ENCODE peak calls at places on chromosomes 2 and 18, in nine cellular contexts. I, R, Y, M, H, B, O, E and S are unnamed samples. For H3K4me1 and H3K9me3, the result is how much of the 10 kb centered on the place peaks cover.

GRCh38 chr18:45024357-45025107 is 343.8 kb downstream of the SETBP1 start:
- ATAC-seq in I (no peak), M (no peak), Y (no peak), E (no peak), O (no peak), H (no peak), B (no peak), R (no peak), S (no peak)

GRCh38 chr2:179602452-179602851 is 259.0 kb downstream of the ZNF385B start:
- ATAC-seq in Y (no peak), O (no peak), B (no peak), R (peak), M (no peak), E (no peak), I (no peak), H (no peak), S (no peak)

GRCh38 chr18:47591429-47591828 is 339.0 kb downstream of the SMAD2 start:
- ATAC-seq in I (no peak), E (no peak), M (no peak), H (no peak), O (no peak), R (no peak), B (no peak), Y (no peak), S (no peak)

GRCh38 chr2:41720298-41720697 is 327.5 kb upstream of the PKDCC start:
- ATAC-seq in M (no peak), R (no peak), I (no peak), B (no peak), H (no peak), E (no peak), Y (peak), O (no peak), S (no peak)

GRCh38 chr2:197258580-197258979 is 52.0 kb downstream of the ANKRD44 start:
- ATAC-seq in Y (no peak), O (no peak), M (no peak), B (no peak), I (no peak), R (no peak), E (no peak), H (no peak), S (no peak)

GRCh38 chr2:157261199-157261782 is 3.8 kb downstream of the GALNT5 start:
- ATAC-seq in B (peak), M (no peak), R (peak), E (no peak), H (peak), I (no peak), O (peak), Y (peak), S (no peak)

GRCh38 chr2:28736034-28736433 is 15.6 kb upstream of the PPP1CB start:
- ATAC-seq in E (peak), B (peak), M (peak), H (peak), O (peak), Y (peak), I (peak), R (peak), S (peak)

GRCh38 chr2:84169871-84170270 is 289.2 kb downstream of the SUCLG1 start:
- ATAC-seq in B (no peak), M (no peak), H (no peak), I (no peak), O (no peak), E (no peak), R (no peak), Y (no peak), S (no peak)

GRCh38 chr2:236545248-236545658 is 24.4 kb upstream of the ACKR3 start:
- ATAC-seq in R (no peak), H (no peak), E (no peak), I (no peak), B (no peak), M (no peak), Y (no peak), O (no peak), S (no peak)

GRCh38 chr2:47083886-47084682 is 71.0 kb downstream of the STPG4 start:
- ATAC-seq in E (no peak), M (no peak), B (no peak), I (no peak), R (peak), H (peak), Y (peak), O (no peak), S (peak)

GRCh38 chr2:155703917-155704316 is 628.6 kb downstream of the NR4A2 start:
- ATAC-seq in I (no peak), Y (no peak), O (no peak), H (no peak), M (no peak), B (no peak), R (no peak), E (no peak), S (no peak)

GRCh38 chr2:72149556-72150156 is 2.0 kb upstream of the CYP26B1 start:
- ATAC-seq in O (peak), R (peak), M (peak), Y (peak), B (peak), I (peak), E (peak), H (peak), S (no peak)

DNA sequence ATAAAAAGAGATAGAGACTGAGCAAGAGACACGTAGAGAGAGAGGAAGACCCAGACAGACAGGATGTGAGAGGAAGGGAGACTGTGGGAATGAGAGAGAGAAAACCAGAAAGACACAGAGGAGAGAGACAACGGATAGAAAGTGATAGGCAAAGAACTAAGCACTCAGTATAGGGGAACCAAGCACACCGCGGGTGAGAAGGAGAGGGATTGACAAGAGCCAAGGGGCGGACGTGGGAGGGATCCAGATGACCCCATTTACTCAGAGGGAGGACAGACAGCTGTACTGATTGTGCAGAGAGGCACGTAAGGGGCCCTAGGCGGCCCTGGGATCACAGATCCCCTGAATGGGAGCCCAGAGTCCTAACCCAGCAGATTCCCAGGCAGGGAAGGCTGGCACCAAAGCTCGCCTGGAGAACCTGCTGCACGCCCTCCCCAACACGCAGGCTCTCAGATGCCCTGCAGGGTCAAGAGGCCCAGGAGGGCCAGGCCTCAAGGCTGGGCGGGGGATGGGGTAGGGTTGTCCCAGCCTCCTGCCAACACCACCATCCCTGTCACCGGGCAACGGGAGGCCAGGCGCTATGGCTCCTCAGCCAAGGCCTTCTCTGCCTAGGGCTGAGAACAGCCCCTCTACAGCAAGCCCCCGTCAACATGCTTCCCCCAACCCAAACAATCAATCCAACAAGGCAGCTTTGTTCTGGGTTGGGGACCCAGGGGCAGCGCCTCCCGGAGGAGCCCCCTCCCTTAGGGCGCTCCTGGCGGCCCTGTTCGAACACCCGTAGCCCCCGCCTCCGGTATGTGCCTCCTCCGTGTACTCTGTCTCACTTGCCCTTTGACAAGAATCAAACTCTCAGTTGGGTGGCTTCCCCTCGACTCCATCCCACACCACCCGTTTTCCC is 579 bp downstream of the LOXL3 start:
- ATAC-seq in M (no peak), O (no peak), E (no peak), R (peak), B (no peak), Y (no peak), I (peak), H (peak), S (no peak)
- H3K4me3 ChIP-seq in M (peak), O (peak), E (no peak), R (peak), B (no peak), Y (peak), I (peak), H (peak), S (peak)

GRCh38 chr2:167188596-167188967 is 300.3 kb downstream of the XIRP2 start:
- ATAC-seq in Y (peak), B (no peak), R (no peak), E (peak), O (no peak), I (no peak), M (peak), H (no peak), S (no peak)

GRCh38 chr2:167190053-167190452 is 301.8 kb downstream of the XIRP2 start:
- ATAC-seq in H (peak), M (peak), O (no peak), I (no peak), E (peak), B (no peak), R (no peak), Y (peak), S (no peak)

GRCh38 chr2:167187910-167188595 is 299.8 kb downstream of the XIRP2 start:
- ATAC-seq in H (peak), R (no peak), O (no peak), I (no peak), M (peak), Y (peak), B (no peak), E (peak), S (no peak)

GRCh38 chr2:167192833-167193232 is 304.6 kb downstream of the XIRP2 start:
- ATAC-seq in E (no peak), H (no peak), O (no peak), B (no peak), R (no peak), M (no peak), I (no peak), Y (no peak), S (peak)

DNA sequence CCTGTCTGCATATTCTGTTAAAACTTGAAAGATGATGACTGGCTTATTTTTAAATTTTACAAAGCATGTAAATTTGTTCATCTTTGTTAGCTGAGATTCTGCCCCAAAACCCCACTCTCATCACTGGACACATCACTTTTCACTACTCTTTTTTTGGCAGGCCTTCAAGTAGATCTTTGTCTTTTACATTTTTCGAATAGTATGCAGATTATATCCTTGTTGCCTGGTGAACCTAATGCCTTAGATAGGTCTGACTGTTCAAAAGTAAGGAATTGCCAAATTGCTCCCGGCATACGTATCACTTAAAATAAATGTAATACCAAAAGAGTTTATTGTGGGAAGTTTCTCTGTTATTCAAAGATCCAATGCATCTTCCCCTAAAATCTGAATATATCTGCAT is 303.3 kb downstream of the XIRP2 start:
- ATAC-seq in B (no peak), R (no peak), E (no peak), H (no peak), Y (no peak), O (no peak), I (no peak), M (no peak), S (no peak)
- H3K4me1 ChIP-seq in B (under half), R (under half), E (under half), H (under half), Y (under half), O (under half), I (under half), M (under half), S (under half)

GRCh38 chr18:72468011-72468710 is 76.0 kb downstream of the CBLN2 start:
- ATAC-seq in I (no peak), Y (no peak), E (no peak), H (no peak), O (no peak), B (no peak), R (no peak), M (no peak), S (no peak)
- H3K9me3 ChIP-seq in I (under half), Y (under half), E (under half), H (under half), O (under half), B (under half), R (under half), M (under half), S (under half)

DNA sequence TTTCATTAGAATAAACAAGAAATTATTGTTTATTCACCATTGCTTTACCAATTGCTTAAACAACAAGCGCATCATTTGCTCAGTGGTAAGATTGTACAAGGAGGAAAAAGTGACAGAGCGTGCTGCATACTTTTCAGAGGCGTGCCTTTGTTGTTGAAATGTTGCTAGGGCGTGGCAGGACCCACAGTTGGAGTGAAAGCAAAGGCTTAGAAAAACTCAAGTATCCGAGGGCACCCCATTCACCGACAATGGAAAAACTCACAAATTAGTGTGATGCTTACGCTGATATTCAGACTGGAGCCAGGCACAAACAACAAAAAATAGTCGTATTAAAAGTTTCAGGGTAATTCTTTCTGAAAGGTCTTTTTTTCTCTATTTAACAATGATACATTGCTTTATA is 37.6 kb upstream of the RTTN start:
- ATAC-seq in E (no peak), R (peak), B (no peak), I (no peak), M (no peak), H (no peak), O (peak), Y (peak), S (no peak)
- H3K4me3 ChIP-seq in E (no peak), R (no peak), B (no peak), I (no peak), M (no peak), H (no peak), O (no peak), Y (no peak), S (no peak)

DNA sequence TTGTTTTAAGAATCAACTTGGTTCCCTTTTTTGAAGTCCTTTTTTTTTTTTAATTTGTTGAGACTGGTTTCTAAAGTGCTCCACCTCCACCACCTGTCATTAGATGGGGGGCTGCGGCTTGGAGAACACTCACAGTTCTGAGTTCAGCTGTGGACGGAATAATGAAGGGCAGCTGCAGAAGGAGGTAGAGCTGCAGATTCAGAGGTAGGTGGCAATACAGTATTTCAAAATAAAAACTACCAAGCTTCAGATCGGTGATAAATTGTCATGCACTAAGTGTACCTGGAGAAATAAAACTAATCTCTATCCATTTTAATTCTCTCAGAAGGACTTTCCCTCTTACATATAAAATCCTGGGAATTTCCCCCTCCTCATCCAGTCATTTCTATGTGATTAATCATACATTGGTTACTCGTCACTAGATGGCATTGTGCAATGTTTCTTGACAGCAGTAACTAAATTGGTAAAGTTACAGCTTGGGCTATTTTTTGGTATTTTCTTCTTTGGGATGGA is 81.1 kb upstream of the SLC39A10 start:
- ATAC-seq in O (no peak), E (peak), H (peak), Y (peak), B (peak), R (peak), M (no peak), I (no peak), S (no peak)
- H3K4me1 ChIP-seq in O (under half), E (under half), H (under half), Y (under half), B (under half), R (under half), M (under half), I (under half), S (under half)

GRCh38 chr18:74947417-74947816 is 261.5 kb downstream of the PTGR3 start:
- ATAC-seq in O (no peak), H (no peak), I (no peak), R (no peak), Y (no peak), M (no peak), E (no peak), B (no peak), S (no peak)

GRCh38 chr18:74944676-74945075 is 264.3 kb downstream of the PTGR3 start:
- ATAC-seq in H (no peak), Y (no peak), M (no peak), R (peak), B (no peak), O (no peak), E (no peak), I (no peak), S (no peak)

GRCh38 chr18:74947875-74948274 is 261.1 kb downstream of the PTGR3 start:
- ATAC-seq in H (no peak), O (no peak), I (no peak), Y (no peak), M (no peak), R (no peak), B (no peak), E (no peak), S (no peak)

GRCh38 chr18:74945774-74946545 is 263.0 kb downstream of the PTGR3 start:
- ATAC-seq in M (no peak), O (no peak), R (no peak), Y (no peak), B (no peak), E (no peak), I (no peak), H (no peak), S (no peak)

GRCh38 chr18:74946646-74947045 is 262.3 kb downstream of the PTGR3 start:
- ATAC-seq in M (no peak), I (no peak), R (no peak), O (no peak), E (no peak), H (no peak), Y (no peak), B (no peak), S (no peak)
- H3K9me3 ChIP-seq in M (under half), I (under half), R (under half), O (under half), E (under half), H (under half), Y (under half), B (under half), S (under half)

GRCh38 chr2:133264951-133265949 is 303.0 kb downstream of the NCKAP5 start:
- ATAC-seq in I (peak), H (peak), R (peak), Y (peak), M (peak), E (peak), B (peak), O (peak), S (peak)
- H3K4me3 ChIP-seq in I (no peak), H (peak), R (peak), Y (peak), M (no peak), E (no peak), B (no peak), O (peak), S (peak)

DNA sequence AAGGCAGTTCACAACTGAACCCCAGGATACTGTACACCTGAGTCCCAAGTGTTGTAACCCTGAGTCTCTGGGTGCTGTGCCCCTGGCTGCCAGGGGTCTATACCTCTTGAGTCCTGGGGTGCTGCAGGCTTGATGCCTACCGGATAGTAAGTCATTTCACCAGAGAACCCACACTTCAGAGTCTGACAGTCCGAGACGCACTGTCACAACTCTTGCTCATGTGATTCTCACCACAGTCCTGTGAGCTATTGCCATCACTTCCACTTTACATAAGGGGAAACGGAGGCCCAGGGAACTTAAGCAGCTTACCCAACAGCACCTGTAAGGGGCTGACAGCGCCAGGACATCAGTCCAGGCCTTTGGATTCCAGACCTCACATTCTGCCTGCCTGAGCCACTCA is 180.8 kb upstream of the ID2 start:
- ATAC-seq in E (no peak), R (peak), M (no peak), H (no peak), O (no peak), Y (peak), I (no peak), B (no peak), S (no peak)
- H3K4me1 ChIP-seq in E (under half), R (under half), M (under half), H (under half), O (under half), Y (under half), I (under half), B (under half), S (under half)